ENCODE peak calls at places on chromosomes 7 and 10, in six cellular contexts. C, K, U, B, M and E are unnamed samples.

GRCh38 chr10:99531696-99532050 is 1.1 kb upstream of the NKX2-3 start:
- DNase-seq in C (no peak), K (no peak), M (no peak), U (no peak), B (no peak), E (no peak)

GRCh38 chr10:66167816-66168215 is 758.0 kb upstream of the LRRTM3 start:
- DNase-seq in C (no peak), B (no peak), M (no peak), K (peak; percentile 61), U (no peak), E (no peak)

GRCh38 chr7:30924624-30925023 is 13.0 kb downstream of the AQP1 start:
- DNase-seq in B (no peak), M (no peak), U (no peak), K (no peak), C (no peak), E (no peak)

GRCh38 chr10:74813371-74813770 is 13.0 kb upstream of the KAT6B start:
- DNase-seq in B (no peak), C (no peak), M (no peak), U (no peak), K (no peak), E (no peak)

GRCh38 chr10:60817135-60817805 is 39.0 kb downstream of the CDK1 start:
- DNase-seq in C (peak; percentile 44), M (peak; percentile 77), K (no peak), U (no peak), B (no peak), E (no peak)

GRCh38 chr10:70920519-70920918 is 32.2 kb upstream of the PCBD1 start:
- DNase-seq in C (no peak), K (no peak), M (no peak), U (no peak), B (no peak), E (no peak)

GRCh38 chr7:155198901-155199845 is 98.5 kb upstream of the INSIG1 start:
- DNase-seq in U (peak; percentile 27), C (no peak), K (peak; percentile 19), M (no peak), B (no peak), E (no peak)

GRCh38 chr7:159031750-159032149 is 112.9 kb downstream of the VIPR2 start:
- DNase-seq in K (no peak), C (no peak), U (no peak), M (no peak), B (no peak), E (no peak)

GRCh38 chr10:125997586-125997985 is 101.2 kb downstream of the FANK1 start:
- DNase-seq in M (no peak), B (no peak), C (no peak), K (no peak), U (no peak), E (no peak)

GRCh38 chr7:30930621-30931020 is 19.0 kb downstream of the AQP1 start:
- DNase-seq in K (no peak), B (no peak), M (no peak), C (no peak), U (no peak), E (no peak)

GRCh38 chr7:134212576-134213546 is 85.7 kb downstream of the LRGUK start:
- DNase-seq in K (peak; percentile 77), C (no peak), M (no peak), U (no peak), B (no peak), E (no peak)

GRCh38 chr10:124636271-124636993 is 107.7 kb downstream of the FAM53B start:
- DNase-seq in K (no peak), U (no peak), C (no peak), M (no peak), B (peak; percentile 46), E (peak; percentile 31)

GRCh38 chr7:1344981-1345701 is 112.5 kb downstream of the UNCX start:
- DNase-seq in C (no peak), K (no peak), B (no peak), M (no peak), U (no peak), E (no peak)

GRCh38 chr10:83346216-83346910 is 792.9 kb upstream of the GHITM start:
- DNase-seq in M (no peak), U (no peak), K (no peak), B (no peak), C (no peak), E (no peak)